ENCODE peak calls at places on chromosomes 11 and 22, in six cellular contexts. H is AG08396; S is NCI-H748 treated with DMSO at 0.1 percent for 48 hours; N is SK-N-SH; M is effector memory CD4-positive, alpha-beta T cell; F is HTR-8/SVneo. U is an unnamed sample.

GRCh38 chr22:44449061-44449682 is 48.9 kb downstream of the RTL6 start:
- DNase-seq in H (peak), S (no peak), N (no peak), M (no peak), F (no peak), U (no peak)

GRCh38 chr22:37273126-37273845 is 9.0 kb upstream of the CYTH4 start:
- DNase-seq in H (peak), S (no peak), N (no peak), M (no peak), F (peak), U (no peak)

GRCh38 chr11:26106713-26107112 is 225.2 kb upstream of the ANO3 start:
- DNase-seq in H (no peak), S (no peak), N (peak), M (no peak), F (no peak), U (no peak)

GRCh38 chr11:6618117-6619020 is 853 bp downstream of the TPP1 start:
- DNase-seq in H (peak), S (no peak), N (no peak), M (peak), F (no peak), U (no peak)

GRCh38 chr22:50483977-50484853 is 2.4 kb upstream of the MIOX start:
- DNase-seq in H (no peak), S (no peak), N (no peak), M (no peak), F (no peak), U (no peak)

GRCh38 chr22:27226666-27227065 is 569.3 kb downstream of the MIAT start:
- DNase-seq in H (no peak), S (no peak), N (no peak), M (no peak), F (no peak), U (no peak)

GRCh38 chr11:36540998-36541397 is 26.8 kb upstream of the RAG1 start:
- DNase-seq in H (peak), S (peak), N (peak), M (peak), F (peak), U (peak)

GRCh38 chr22:29788339-29789279 is 21.4 kb downstream of the UQCR10 start:
- DNase-seq in H (no peak), S (no peak), N (no peak), M (no peak), F (no peak), U (no peak)

GRCh38 chr11:112225753-112226061 is 521 bp upstream of the PTS start:
- DNase-seq in H (no peak), S (no peak), N (no peak), M (no peak), F (no peak), U (no peak)

U was measured in SJCRH30.